ENCODE peak calls at places on chromosome 1, in five cellular contexts. K is GM03348; E is CD8-positive, alpha-beta T cell; W is stimulated activated CD4-positive, alpha-beta T cell treated with anti-CD3 and anti-CD28 coated beads, Interleukin-12 subunit alpha, Interleukin-12 subunit beta, amount 100 ng/mL, for 4 hours; B is AG04450. G is an unnamed sample.

GRCh38 chr1:155125946-155126493 is 1.7 kb upstream of the EFNA1 start:
- DNase-seq in K (peak; percentile 46), E (no peak), W (no peak), B (no peak), G (peak; percentile 76)

GRCh38 chr1:18282851-18283600 is 175.4 kb downstream of the IGSF21 start:
- DNase-seq in K (no peak), E (no peak), W (no peak), B (no peak), G (no peak)

GRCh38 chr1:17735791-17736190 is 19.3 kb upstream of the ACTL8 start:
- DNase-seq in K (no peak), E (no peak), W (no peak), B (no peak), G (no peak)

GRCh38 chr1:232437510-232437909 is 192.4 kb downstream of the SIPA1L2 start:
- DNase-seq in K (no peak), E (no peak), W (no peak), B (no peak), G (no peak)

GRCh38 chr1:20546637-20547036 is 5.7 kb upstream of the FAM43B start:
- DNase-seq in K (no peak), E (no peak), W (no peak), B (no peak), G (no peak)

GRCh38 chr1:178155478-178156255 is 61.8 kb downstream of the RASAL2 start:
- DNase-seq in K (no peak), E (no peak), W (no peak), B (no peak), G (no peak)

GRCh38 chr1:179709841-179710329 is 33.2 kb upstream of the FAM163A start:
- DNase-seq in K (no peak), E (no peak), W (no peak), B (no peak), G (no peak)

GRCh38 chr1:151158311-151158710 is 1.9 kb downstream of the TNFAIP8L2 start:
- DNase-seq in K (no peak), E (no peak), W (peak; percentile 50), B (no peak), G (no peak)

GRCh38 chr1:198623920-198624647 is 14.8 kb upstream of the PTPRC start:
- DNase-seq in K (peak; percentile 60), E (no peak), W (no peak), B (no peak), G (no peak)

GRCh38 chr1:245512980-245513578 is 358.3 kb downstream of the KIF26B start:
- DNase-seq in K (peak; percentile 89), E (no peak), W (no peak), B (no peak), G (no peak)

GRCh38 chr1:116904791-116905320 is 4.9 kb upstream of the PTGFRN start:
- DNase-seq in K (peak; percentile 33), E (no peak), W (no peak), B (no peak), G (no peak)

GRCh38 chr1:20233394-20233793 is 47.1 kb upstream of the PLA2G2C start:
- DNase-seq in K (peak; percentile 51), E (no peak), W (no peak), B (no peak), G (no peak)

GRCh38 chr1:32180186-32181060 is 948 bp downstream of the TXLNA start:
- DNase-seq in K (peak; percentile 77), E (peak; percentile 58), W (peak; percentile 28), B (no peak), G (peak; percentile 82)

GRCh38 chr1:153025797-153026196 is 5.2 kb upstream of the SPRR1B start:
- DNase-seq in K (no peak), E (no peak), W (no peak), B (no peak), G (no peak)

GRCh38 chr1:174079796-174080195 is 57.6 kb upstream of the RC3H1 start:
- DNase-seq in K (no peak), E (no peak), W (no peak), B (no peak), G (no peak)

GRCh38 chr1:151547119-151547899 is 7.2 kb downstream of the TUFT1 start:
- DNase-seq in K (peak; percentile 93), E (no peak), W (no peak), B (peak; percentile 88), G (peak; percentile 68)

GRCh38 chr1:117562581-117563491 is 43.0 kb upstream of the TENT5C start:
- DNase-seq in K (no peak), E (peak; percentile 34), W (no peak), B (no peak), G (no peak)

GRCh38 chr1:87333692-87334347 is 5.1 kb downstream of the LMO4 start:
- DNase-seq in K (no peak), E (no peak), W (no peak), B (no peak), G (peak; percentile 12)

GRCh38 chr1:966603-967295 is 467 bp downstream of the PLEKHN1 start:
- DNase-seq in K (peak; percentile 94), E (peak; percentile 87), W (peak; percentile 87), B (no peak), G (peak; percentile 89)

GRCh38 chr1:185158806-185159205 is 1.8 kb downstream of the SWT1 start:
- DNase-seq in K (no peak), E (no peak), W (no peak), B (no peak), G (no peak)

G was measured in right cardiac atrium.